ENCODE peak calls at places on chromosomes 3 and 15, in eight cellular contexts. W is astrocyte; Y is HuH-7; F is stimulated activated CD8-positive, alpha-beta memory T cell treated with anti-CD3 and anti-CD28 coated beads, Interleukin-15, amount 100 ng/mL, for 4 hours; D is KG1; A is left colon; U is IMR-90; O is tibial artery. P is an unnamed sample.

GRCh38 chr15:98358971-98359370 is 289.4 kb upstream of the IGF1R start:
- DNase-seq in D (no peak), W (no peak), A (no peak), Y (no peak), O (no peak), F (no peak), U (no peak), P (no peak)

GRCh38 chr3:53255360-53255774 is 455 bp downstream of the TKT start:
- DNase-seq in D (no peak), W (no peak), A (peak; percentile 61), U (no peak), O (no peak), F (no peak), Y (no peak), P (no peak)

GRCh38 chr15:80743189-80743833 is 35.9 kb upstream of the CEMIP start:
- DNase-seq in F (no peak), U (peak; percentile 57), D (no peak), O (no peak), A (peak; percentile 24), W (no peak), Y (peak; percentile 15), P (peak; percentile 42)

GRCh38 chr15:47812436-47813109 is 95.3 kb downstream of the SEMA6D start:
- DNase-seq in F (no peak), D (no peak), Y (no peak), O (no peak), W (peak; percentile 52), U (peak; percentile 2), A (no peak), P (peak; percentile 11)

GRCh38 chr3:156776046-156776445 is 50.1 kb upstream of the LEKR1 start:
- DNase-seq in U (no peak), D (peak; percentile 23), A (no peak), F (no peak), O (no peak), W (no peak), Y (no peak), P (no peak)

GRCh38 chr3:189502676-189503257 is 128.4 kb upstream of the TP63 start:
- DNase-seq in A (no peak), D (no peak), U (no peak), Y (no peak), O (no peak), W (no peak), F (no peak), P (no peak)

GRCh38 chr3:186286114-186286513 is 75.9 kb downstream of the DGKG start:
- DNase-seq in U (peak; percentile 41), D (no peak), Y (no peak), F (no peak), O (no peak), W (peak; percentile 54), A (no peak), P (no peak)

GRCh38 chr15:51849866-51850265 is 20.4 kb downstream of the TMOD3 start:
- DNase-seq in W (no peak), O (no peak), Y (no peak), F (no peak), A (no peak), U (no peak), D (no peak), P (no peak)

GRCh38 chr3:39791603-39792002 is 17.8 kb upstream of the MYRIP start:
- DNase-seq in Y (no peak), U (no peak), A (no peak), D (no peak), O (no peak), W (no peak), F (no peak), P (no peak)

GRCh38 chr3:87167634-87168456 is 59.3 kb upstream of the CHMP2B start:
- DNase-seq in U (peak; percentile 20), O (no peak), A (peak; percentile 7), D (peak; percentile 43), F (no peak), W (peak; percentile 16), Y (no peak), P (no peak)

GRCh38 chr3:73192036-73192738 is 130.7 kb downstream of the EBLN2 start:
- DNase-seq in A (no peak), Y (peak; percentile 10), W (no peak), U (no peak), O (no peak), D (no peak), F (no peak), P (peak; percentile 56)

GRCh38 chr3:171189394-171189793 is 162.9 kb upstream of the SLC2A2 start:
- DNase-seq in A (no peak), F (no peak), W (no peak), O (no peak), D (no peak), Y (no peak), U (no peak), P (no peak)

GRCh38 chr15:69060744-69061143 is 46.2 kb downstream of the NOX5 start:
- DNase-seq in D (no peak), U (no peak), O (no peak), A (no peak), F (no peak), W (no peak), Y (no peak), P (no peak)

GRCh38 chr3:101248786-101249185 is 71.6 kb downstream of the IMPG2 start:
- DNase-seq in O (no peak), Y (no peak), A (no peak), U (no peak), W (no peak), D (no peak), F (no peak), P (no peak)

GRCh38 chr3:26652157-26652556 is 29.6 kb downstream of the LRRC3B start:
- DNase-seq in F (no peak), A (no peak), Y (no peak), O (no peak), W (no peak), U (no peak), D (no peak), P (no peak)

GRCh38 chr15:59306520-59307163 is 66.0 kb downstream of the MYO1E start:
- DNase-seq in O (peak; percentile 64), F (no peak), D (no peak), Y (no peak), A (no peak), W (peak; percentile 72), U (peak; percentile 58), P (no peak)

GRCh38 chr15:100651253-100651652 is 48.9 kb downstream of the ASB7 start:
- DNase-seq in A (no peak), D (no peak), O (no peak), F (no peak), U (peak; percentile 46), Y (no peak), W (no peak), P (no peak)

GRCh38 chr15:74725241-74725774 is at the start of gene CYP1A1:
- DNase-seq in U (no peak), D (no peak), A (peak; percentile 57), W (no peak), O (no peak), Y (peak; percentile 76), F (no peak), P (peak; percentile 74)

GRCh38 chr3:187983484-187984124 is 170.4 kb upstream of the LPP start:
- DNase-seq in D (no peak), U (no peak), O (no peak), Y (no peak), W (no peak), A (no peak), F (no peak), P (no peak)

GRCh38 chr3:144085964-144086363 is 114.3 kb downstream of the DIPK2A start:
- DNase-seq in D (no peak), O (no peak), A (no peak), F (no peak), Y (no peak), W (no peak), U (peak; percentile 32), P (no peak)

GRCh38 chr3:46203681-46204080 is 4.4 kb downstream of the CCR1 start:
- DNase-seq in Y (no peak), U (no peak), D (no peak), A (no peak), O (no peak), W (no peak), F (no peak), P (no peak)

GRCh38 chr15:22873204-22873701 is 34.8 kb downstream of the NIPA2 start:
- DNase-seq in W (peak; percentile 94), A (no peak), Y (no peak), D (no peak), U (peak; percentile 92), F (no peak), O (no peak), P (no peak)

GRCh38 chr3:16254933-16255725 is 9.6 kb downstream of the DPH3 start:
- DNase-seq in Y (no peak), D (no peak), W (no peak), O (no peak), U (no peak), A (no peak), F (no peak), P (no peak)

GRCh38 chr3:12829886-12830784 is 11.2 kb downstream of the RPL32 start:
- DNase-seq in W (no peak), F (no peak), U (no peak), Y (no peak), O (no peak), A (no peak), D (no peak), P (no peak)

GRCh38 chr15:85063088-85063487 is 81.4 kb downstream of the PDE8A start:
- DNase-seq in U (peak; percentile 57), F (no peak), A (no peak), D (no peak), O (no peak), Y (no peak), W (no peak), P (no peak)

GRCh38 chr15:59191855-59192237 is 14.8 kb upstream of the LDHAL6B start:
- DNase-seq in U (peak; percentile 96), A (no peak), F (no peak), Y (no peak), D (no peak), O (no peak), W (peak; percentile 97), P (no peak)

GRCh38 chr3:127698264-127699097 is 25.7 kb downstream of the ABTB1 start:
- DNase-seq in A (no peak), W (no peak), D (no peak), F (no peak), U (no peak), O (peak; percentile 66), Y (no peak), P (no peak)

GRCh38 chr3:118425272-118425837 is 609.3 kb downstream of the IGSF11 start:
- DNase-seq in U (no peak), D (no peak), W (no peak), A (no peak), O (no peak), F (no peak), Y (no peak), P (no peak)

GRCh38 chr15:71705151-71705550 is 105.2 kb upstream of the NR2E3 start:
- DNase-seq in D (no peak), O (no peak), U (peak; percentile 28), A (no peak), W (peak; percentile 72), Y (no peak), F (no peak), P (no peak)

GRCh38 chr15:77027697-77028450 is 32.9 kb downstream of the PSTPIP1 start:
- DNase-seq in D (no peak), A (peak; percentile 41), U (no peak), F (no peak), Y (no peak), W (no peak), O (peak; percentile 60), P (no peak)

GRCh38 chr3:13559751-13560540 is 11.0 kb downstream of the FBLN2 start:
- DNase-seq in Y (no peak), U (no peak), W (peak; percentile 47), F (no peak), A (no peak), O (no peak), D (no peak), P (no peak)

GRCh38 chr3:136750922-136751258 is 1.3 kb downstream of the STAG1 start:
- DNase-seq in Y (no peak), O (no peak), F (no peak), D (no peak), U (peak; percentile 83), A (no peak), W (peak; percentile 67), P (no peak)

GRCh38 chr3:49165771-49166751 is at the start of gene CCDC71:
- DNase-seq in F (peak; percentile 55), O (peak; percentile 82), Y (peak; percentile 90), D (peak; percentile 48), A (peak; percentile 82), U (peak; percentile 51), W (peak; percentile 16), P (peak; percentile 74)

GRCh38 chr3:14467723-14468620 is 65.6 kb downstream of the SLC6A6 start:
- DNase-seq in A (no peak), Y (peak; percentile 98), D (no peak), W (no peak), U (peak; percentile 46), O (no peak), F (peak; percentile 8), P (peak; percentile 50)

P was measured in Caco-2.